ENCODE peak calls at places on chromosomes 4 and X, in nine cellular contexts. Q is neural progenitor cell; M is lower lobe of right lung; J is left ventricle myocardium inferior; N is tibial nerve; D is stomach; O is A549; X is GM12864; Z is CD8-positive, alpha-beta T cell. T is an unnamed sample.

GRCh38 chr4:185541251-185541671 is 6.0 kb upstream of the PDLIM3 start:
- DNase-seq in Q (no peak), M (no peak), J (peak), N (no peak), D (no peak), O (no peak), X (no peak), Z (no peak), T (no peak)

GRCh38 chr4:53748328-53748772 is 157.1 kb upstream of the LNX1 start:
- DNase-seq in Q (no peak), M (no peak), J (no peak), N (no peak), D (no peak), O (no peak), X (peak), Z (no peak), T (peak)

GRCh38 chr4:81498046-81498445 is 26.3 kb upstream of the RASGEF1B start:
- DNase-seq in Q (no peak), M (no peak), J (no peak), N (no peak), D (no peak), O (no peak), X (no peak), Z (no peak), T (no peak)

GRCh38 chrX:110671068-110671803 is 124.4 kb downstream of the CHRDL1 start:
- DNase-seq in Q (no peak), M (no peak), J (no peak), N (no peak), D (no peak), O (no peak), X (peak), Z (no peak), T (no peak)

GRCh38 chr4:167688660-167689142 is 403.6 kb upstream of the ANXA10 start:
- DNase-seq in Q (no peak), M (no peak), J (no peak), N (no peak), D (no peak), O (no peak), X (no peak), Z (no peak), T (no peak)

GRCh38 chrX:66728818-66729271 is 90.0 kb upstream of the EDA2R start:
- DNase-seq in Q (peak), M (peak), J (peak), N (peak), D (peak), O (peak), X (no peak), Z (peak), T (peak)

GRCh38 chr4:123838426-123838825 is 441.8 kb downstream of the SPRY1 start:
- DNase-seq in Q (no peak), M (no peak), J (no peak), N (no peak), D (no peak), O (no peak), X (no peak), Z (no peak), T (no peak)

GRCh38 chrX:72545990-72546389 is 26.7 kb downstream of the HDAC8 start:
- DNase-seq in Q (no peak), M (no peak), J (no peak), N (no peak), D (no peak), O (peak), X (no peak), Z (no peak), T (no peak)

GRCh38 chr4:29052266-29052665 is 1667.9 kb upstream of the PCDH7 start:
- DNase-seq in Q (peak), M (no peak), J (no peak), N (no peak), D (no peak), O (no peak), X (no peak), Z (no peak), T (no peak)

GRCh38 chr4:138347561-138347960 is 105.4 kb upstream of the SLC7A11 start:
- DNase-seq in Q (no peak), M (no peak), J (no peak), N (no peak), D (no peak), O (no peak), X (no peak), Z (no peak), T (no peak)

GRCh38 chrX:154019061-154019621 is 561 bp downstream of the IRAK1 start:
- DNase-seq in Q (peak), M (no peak), J (no peak), N (no peak), D (no peak), O (no peak), X (no peak), Z (no peak), T (no peak)

GRCh38 chr4:182806259-182807252 is 110.6 kb downstream of the DCTD start:
- DNase-seq in Q (peak), M (peak), J (peak), N (peak), D (peak), O (peak), X (no peak), Z (peak), T (peak)

GRCh38 chrX:26664919-26665318 is 448.9 kb downstream of the MAGEB5 start:
- DNase-seq in Q (no peak), M (no peak), J (no peak), N (no peak), D (no peak), O (no peak), X (no peak), Z (no peak), T (no peak)

GRCh38 chrX:68175569-68175968 is 257.7 kb downstream of the OPHN1 start:
- DNase-seq in Q (no peak), M (no peak), J (no peak), N (no peak), D (no peak), O (no peak), X (no peak), Z (no peak), T (no peak)

GRCh38 chrX:100512471-100512870 is 72.3 kb upstream of the TNMD start:
- DNase-seq in Q (peak), M (no peak), J (no peak), N (no peak), D (no peak), O (peak), X (no peak), Z (no peak), T (peak)

GRCh38 chr4:146379744-146380143 is 142.0 kb downstream of the SLC10A7 start:
- DNase-seq in Q (no peak), M (no peak), J (no peak), N (no peak), D (no peak), O (peak), X (no peak), Z (no peak), T (no peak)

GRCh38 chr4:176534566-176534965 is 214.8 kb downstream of the SPCS3 start:
- DNase-seq in Q (no peak), M (no peak), J (no peak), N (no peak), D (no peak), O (peak), X (no peak), Z (no peak), T (no peak)

GRCh38 chr4:145182212-145182611 is 1.8 kb upstream of the OTUD4 start:
- DNase-seq in Q (no peak), M (no peak), J (no peak), N (no peak), D (no peak), O (no peak), X (no peak), Z (no peak), T (peak)

GRCh38 chr4:83603130-83603529 is 67.2 kb downstream of the GPAT3 start:
- DNase-seq in Q (no peak), M (no peak), J (no peak), N (no peak), D (no peak), O (no peak), X (no peak), Z (no peak), T (no peak)

GRCh38 chrX:97504435-97504834 is 620.7 kb downstream of the RPA4 start:
- DNase-seq in Q (no peak), M (no peak), J (no peak), N (no peak), D (no peak), O (no peak), X (no peak), Z (no peak), T (no peak)

GRCh38 chrX:153226344-153227190 is 47.5 kb downstream of the MAGEA1 start:
- DNase-seq in Q (peak), M (peak), J (no peak), N (peak), D (no peak), O (peak), X (no peak), Z (no peak), T (no peak)

GRCh38 chr4:71292228-71292627 is 46.6 kb upstream of the SLC4A4 start:
- DNase-seq in Q (no peak), M (no peak), J (no peak), N (no peak), D (no peak), O (no peak), X (no peak), Z (no peak), T (no peak)

DNA sequence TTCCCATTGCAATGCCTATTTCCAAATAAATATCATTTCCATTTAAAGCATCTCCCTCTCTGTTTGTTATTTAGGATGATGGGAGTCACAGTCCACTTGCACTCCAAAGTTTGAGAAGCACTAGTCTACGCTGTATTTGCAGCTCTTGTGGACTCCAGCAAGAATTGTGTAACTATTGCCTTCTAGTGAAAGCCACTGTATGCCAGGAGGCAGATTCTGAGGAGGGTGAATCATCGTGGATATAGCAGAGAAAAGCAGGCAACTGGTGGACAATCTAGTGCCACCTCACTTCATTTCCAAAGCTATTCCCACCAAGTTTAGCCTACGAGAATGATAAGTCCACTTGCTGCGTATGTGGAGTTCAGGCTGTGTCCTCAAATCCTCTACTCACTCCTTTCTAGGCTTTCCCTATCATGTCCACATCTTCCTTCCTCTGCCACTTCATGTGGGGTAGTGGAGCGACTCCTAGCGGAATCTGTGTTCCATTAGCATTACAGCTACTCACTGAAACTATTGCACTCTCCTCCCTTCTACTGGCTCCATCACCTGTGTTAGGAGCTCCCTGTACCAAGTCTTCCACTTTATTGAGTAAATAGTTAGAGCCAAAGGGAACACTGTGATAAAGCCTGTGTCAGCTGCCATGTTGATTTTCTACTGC is 501.8 kb upstream of the GALNT7 start:
- DNase-seq in Q (peak), M (no peak), J (no peak), N (no peak), D (no peak), O (peak), X (no peak), Z (no peak), T (no peak)
- TF ChIP-seq CTCF in Q (peak), M (no peak), J (no peak), N (no peak), D (no peak), O (no peak), X (no peak), Z (no peak), T (no peak)

GRCh38 chrX:155923200-155923599 is 42.1 kb downstream of the VAMP7 start:
- DNase-seq in Q (no peak), M (no peak), J (no peak), N (no peak), D (no peak), O (no peak), X (no peak), Z (no peak), T (peak)
- TF ChIP-seq CTCF in Q (no peak), M (no peak), J (no peak), N (no peak), D (no peak), O (no peak), X (no peak), Z (no peak), T (no peak)

GRCh38 chr4:122227202-122227601 is 75.1 kb downstream of the BLTP1 start:
- DNase-seq in Q (no peak), M (no peak), J (no peak), N (no peak), D (no peak), O (no peak), X (no peak), Z (no peak), T (no peak)

GRCh38 chr4:122229857-122230256 is 77.7 kb downstream of the BLTP1 start:
- DNase-seq in Q (no peak), M (no peak), J (no peak), N (no peak), D (no peak), O (no peak), X (no peak), Z (no peak), T (no peak)

GRCh38 chr4:122221322-122221721 is 69.2 kb downstream of the BLTP1 start:
- DNase-seq in Q (no peak), M (no peak), J (no peak), N (no peak), D (no peak), O (no peak), X (no peak), Z (no peak), T (no peak)

GRCh38 chr4:122219356-122219755 is 67.2 kb downstream of the BLTP1 start:
- DNase-seq in Q (no peak), M (no peak), J (no peak), N (no peak), D (no peak), O (no peak), X (no peak), Z (no peak), T (no peak)

GRCh38 chr4:122224348-122224747 is 72.2 kb downstream of the BLTP1 start:
- DNase-seq in Q (peak), M (no peak), J (no peak), N (no peak), D (no peak), O (peak), X (no peak), Z (no peak), T (no peak)
- TF ChIP-seq CTCF in Q (peak), M (no peak), J (peak), N (no peak), D (no peak), O (no peak), X (no peak), Z (no peak), T (no peak)

GRCh38 chr4:153547520-153547919 is 81.4 kb downstream of the TMEM131L start:
- DNase-seq in Q (no peak), M (no peak), J (no peak), N (no peak), D (no peak), O (no peak), X (no peak), Z (no peak), T (no peak)
- TF ChIP-seq CTCF in Q (no peak), M (no peak), J (no peak), N (no peak), D (no peak), O (no peak), X (no peak), Z (no peak), T (no peak)

GRCh38 chr4:40225497-40225896 is 28.7 kb downstream of the RHOH start:
- DNase-seq in Q (no peak), M (no peak), J (no peak), N (no peak), D (no peak), O (no peak), X (no peak), Z (no peak), T (no peak)

GRCh38 chr4:40227284-40227683 is 30.5 kb downstream of the RHOH start:
- DNase-seq in Q (no peak), M (no peak), J (no peak), N (no peak), D (no peak), O (no peak), X (peak), Z (no peak), T (peak)

GRCh38 chr4:40231464-40231863 is 34.6 kb downstream of the RHOH start:
- DNase-seq in Q (no peak), M (no peak), J (no peak), N (no peak), D (no peak), O (no peak), X (no peak), Z (no peak), T (no peak)

GRCh38 chr4:40232610-40233009 is 35.8 kb downstream of the RHOH start:
- DNase-seq in Q (no peak), M (no peak), J (no peak), N (no peak), D (no peak), O (no peak), X (no peak), Z (no peak), T (no peak)

GRCh38 chr4:40228497-40229365 is 31.9 kb downstream of the RHOH start:
- DNase-seq in Q (peak), M (no peak), J (no peak), N (no peak), D (no peak), O (peak), X (peak), Z (no peak), T (peak)
- TF ChIP-seq CTCF in Q (peak), M (peak), J (no peak), N (no peak), D (no peak), O (peak), X (peak), Z (peak), T (peak)

GRCh38 chr4:55074386-55074785 is 51.0 kb downstream of the KDR start:
- DNase-seq in Q (peak), M (no peak), J (no peak), N (no peak), D (no peak), O (no peak), X (no peak), Z (no peak), T (no peak)

GRCh38 chr4:55071951-55072350 is 53.4 kb downstream of the KDR start:
- DNase-seq in Q (no peak), M (no peak), J (no peak), N (no peak), D (no peak), O (no peak), X (no peak), Z (no peak), T (no peak)

GRCh38 chr4:55069248-55069647 is 56.1 kb downstream of the KDR start:
- DNase-seq in Q (no peak), M (no peak), J (peak), N (no peak), D (no peak), O (no peak), X (no peak), Z (no peak), T (no peak)

GRCh38 chr4:55066018-55066417 is 59.4 kb downstream of the KDR start:
- DNase-seq in Q (no peak), M (no peak), J (no peak), N (no peak), D (no peak), O (no peak), X (no peak), Z (no peak), T (no peak)

DNA sequence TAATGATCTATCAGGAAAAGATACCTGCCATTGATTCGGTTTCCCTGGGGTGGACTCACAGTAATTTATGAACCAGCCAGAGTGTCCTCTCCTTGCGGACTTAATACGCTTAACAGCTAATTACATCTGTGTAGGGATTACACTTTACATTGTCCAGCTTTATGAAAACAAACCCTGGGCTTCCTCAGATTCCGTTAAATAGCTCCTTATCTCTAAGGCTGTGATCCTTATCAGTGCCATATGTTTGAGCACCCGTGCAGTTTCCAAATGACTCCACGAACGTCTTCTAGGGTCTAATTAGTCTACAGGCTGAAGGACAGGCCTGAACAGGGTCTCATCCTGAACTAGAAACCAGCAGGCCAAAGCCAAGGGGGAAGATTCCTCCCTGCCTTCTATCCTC is 56.9 kb downstream of the KDR start:
- DNase-seq in Q (no peak), M (no peak), J (no peak), N (no peak), D (no peak), O (no peak), X (no peak), Z (no peak), T (no peak)
- TF ChIP-seq CTCF in Q (no peak), M (no peak), J (no peak), N (no peak), D (no peak), O (no peak), X (no peak), Z (no peak), T (no peak)